ENCODE peak calls at places on chromosomes 1 and 21, in seven cellular contexts. S, C, K, X, M, J and Z are unnamed samples.

GRCh38 chr1:109891930-109892329 is 18.7 kb upstream of the CSF1 start:
- DNase-seq in S (no peak), C (no peak), K (no peak), X (no peak), M (no peak), J (no peak), Z (no peak)

GRCh38 chr1:75954594-75954993 is 22.4 kb upstream of the ASB17 start:
- DNase-seq in S (no peak), C (no peak), K (peak), X (no peak), M (no peak), J (no peak), Z (no peak)

GRCh38 chr1:183302452-183303324 is 115.5 kb downstream of the NMNAT2 start:
- DNase-seq in S (no peak), C (no peak), K (no peak), X (no peak), M (no peak), J (no peak), Z (no peak)

GRCh38 chr1:51265618-51266017 is 29.5 kb downstream of the RNF11 start:
- DNase-seq in S (no peak), C (no peak), K (no peak), X (no peak), M (no peak), J (no peak), Z (no peak)

GRCh38 chr1:68819190-68819829 is 322.4 kb upstream of the DEPDC1 start:
- DNase-seq in S (peak), C (peak), K (peak), X (no peak), M (no peak), J (no peak), Z (no peak)

GRCh38 chr1:166166400-166166699 is 451 bp downstream of the FAM78B start:
- DNase-seq in S (no peak), C (no peak), K (no peak), X (no peak), M (peak), J (no peak), Z (no peak)

GRCh38 chr1:230231739-230232075 is 164.7 kb downstream of the GALNT2 start:
- DNase-seq in S (peak), C (peak), K (peak), X (no peak), M (no peak), J (no peak), Z (no peak)

GRCh38 chr1:153697191-153697872 is 18.8 kb downstream of the NPR1 start:
- DNase-seq in S (peak), C (peak), K (peak), X (no peak), M (peak), J (no peak), Z (no peak)

GRCh38 chr1:246724725-246725095 is 501 bp downstream of the SCCPDH start:
- DNase-seq in S (peak), C (peak), K (peak), X (no peak), M (peak), J (no peak), Z (no peak)

GRCh38 chr21:30480145-30480544 is at the start of gene KRTAP19-1:
- DNase-seq in S (no peak), C (no peak), K (no peak), X (no peak), M (no peak), J (no peak), Z (no peak)

GRCh38 chr1:33443067-33443704 is 12.3 kb upstream of the PHC2 start:
- DNase-seq in S (no peak), C (no peak), K (peak), X (no peak), M (no peak), J (no peak), Z (no peak)

GRCh38 chr1:170938281-170938680 is 2.9 kb downstream of the MROH9 start:
- DNase-seq in S (no peak), C (no peak), K (no peak), X (no peak), M (no peak), J (no peak), Z (no peak)

GRCh38 chr21:43193651-43194302 is 25.0 kb downstream of the CRYAA start:
- DNase-seq in S (no peak), C (no peak), K (peak), X (peak), M (peak), J (no peak), Z (no peak)

GRCh38 chr1:176579087-176579486 is 116.1 kb downstream of the PAPPA2 start:
- DNase-seq in S (no peak), C (no peak), K (no peak), X (no peak), M (no peak), J (no peak), Z (no peak)

GRCh38 chr1:205989786-205990185 is 13.4 kb downstream of the RAB7B start:
- DNase-seq in S (no peak), C (no peak), K (no peak), X (no peak), M (no peak), J (no peak), Z (no peak)

GRCh38 chr1:55718758-55719671 is 503.9 kb upstream of the USP24 start:
- DNase-seq in S (peak), C (peak), K (peak), X (no peak), M (peak), J (no peak), Z (no peak)

GRCh38 chr1:41558761-41559171 is 74.3 kb upstream of the EDN2 start:
- DNase-seq in S (peak), C (no peak), K (no peak), X (peak), M (no peak), J (no peak), Z (no peak)

GRCh38 chr1:11648732-11649158 is 5.5 kb downstream of the FBXO2 start:
- DNase-seq in S (no peak), C (peak), K (no peak), X (no peak), M (no peak), J (peak), Z (peak)

GRCh38 chr1:11649624-11650330 is 4.5 kb downstream of the FBXO2 start:
- DNase-seq in S (no peak), C (no peak), K (no peak), X (no peak), M (no peak), J (no peak), Z (no peak)

GRCh38 chr1:11649237-11649623 is 5.0 kb downstream of the FBXO2 start:
- DNase-seq in S (no peak), C (no peak), K (no peak), X (no peak), M (no peak), J (no peak), Z (no peak)

GRCh38 chr1:11651017-11651416 is 3.2 kb downstream of the FBXO2 start:
- DNase-seq in S (no peak), C (no peak), K (no peak), X (no peak), M (no peak), J (no peak), Z (no peak)

GRCh38 chr1:11650331-11650991 is 3.8 kb downstream of the FBXO2 start:
- DNase-seq in S (peak), C (peak), K (peak), X (peak), M (peak), J (peak), Z (peak)
- H3K4me3 ChIP-seq in S (no peak), C (peak), K (no peak), X (peak), M (no peak), J (peak), Z (peak)

DNA sequence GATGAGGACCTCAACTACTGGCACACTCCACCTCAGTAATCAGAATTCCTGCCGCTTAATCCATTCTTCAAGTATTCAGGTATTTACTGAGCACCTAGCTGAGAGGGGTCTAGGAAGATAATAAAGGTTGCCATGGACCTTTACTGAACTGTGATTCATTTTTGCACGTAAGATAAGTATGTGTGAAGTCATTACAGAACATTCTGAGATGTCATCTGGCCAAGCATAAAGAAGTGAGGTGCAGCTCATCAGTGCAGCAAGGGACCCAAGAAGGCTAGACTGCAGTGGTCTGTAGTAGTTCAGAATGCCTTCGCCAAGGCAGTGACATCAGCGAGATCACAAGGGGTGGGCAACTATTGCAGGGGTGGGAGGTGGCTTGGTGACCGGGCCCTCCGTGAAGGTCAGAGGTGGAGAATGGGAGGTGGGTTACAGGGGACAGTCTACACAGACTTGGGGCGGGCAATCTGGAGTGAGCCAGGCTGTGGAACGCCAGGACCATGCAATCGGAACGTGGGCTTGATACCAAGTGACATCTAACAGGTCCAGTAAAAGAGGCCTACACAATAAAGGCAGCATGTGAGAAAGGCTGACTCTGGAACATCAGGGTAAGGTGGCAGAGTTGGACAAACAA is 107.4 kb downstream of the SLC45A1 start:
- DNase-seq in S (no peak), C (no peak), K (no peak), X (no peak), M (no peak), J (no peak), Z (no peak)
- H3K4me3 ChIP-seq in S (no peak), C (peak), K (no peak), X (peak), M (no peak), J (no peak), Z (peak)

GRCh38 chr1:244817415-244817894 is 18.0 kb upstream of the COX20 start:
- DNase-seq in S (no peak), C (no peak), K (no peak), X (no peak), M (no peak), J (no peak), Z (no peak)
- H3K4me3 ChIP-seq in S (no peak), C (peak), K (no peak), X (no peak), M (no peak), J (no peak), Z (no peak)

DNA sequence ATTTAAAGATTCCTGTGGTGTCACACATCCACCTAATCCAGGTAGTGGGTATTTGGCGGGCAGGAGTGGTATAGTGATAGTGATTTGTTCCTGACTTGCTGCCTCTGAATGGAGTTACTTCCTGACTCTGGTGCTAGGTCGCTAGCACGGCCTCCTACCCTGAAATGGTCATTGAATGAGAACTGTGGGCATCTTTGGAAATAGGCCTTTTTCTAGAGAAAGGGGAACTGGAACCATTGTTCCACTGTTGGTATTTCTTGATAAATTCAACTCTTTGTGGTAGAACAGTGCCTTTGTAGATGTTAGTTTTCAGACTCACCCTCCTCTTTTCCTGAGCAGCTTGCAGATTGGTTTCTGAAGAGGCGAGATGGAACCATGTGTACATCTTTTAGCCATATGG is 1.5 kb downstream of the QSOX1 start:
- DNase-seq in S (no peak), C (no peak), K (no peak), X (no peak), M (no peak), J (no peak), Z (no peak)
- H3K4me3 ChIP-seq in S (no peak), C (peak), K (peak), X (peak), M (peak), J (no peak), Z (no peak)